ENCODE peak calls at places on chromosomes 7 and 10, in ten cellular contexts. U is uterus, R is transverse colon, C is H1, I is HCT116, K is ovary, G is NB4, L is HepG2, D is testis, Y is breast epithelium. J is an unnamed sample.

GRCh38 chr10:85642421-85643170 is 724.0 kb downstream of the GRID1 start:
- DNase-seq in L (peak; percentile 65), R (peak; percentile 37), U (no peak), G (peak; percentile 71), Y (no peak), D (no peak), I (peak; percentile 82), K (no peak), C (no peak), J (no peak)

GRCh38 chr10:49746626-49747302 is 15.4 kb downstream of the OGDHL start:
- DNase-seq in R (no peak), G (no peak), D (no peak), C (no peak), I (no peak), U (no peak), L (no peak), Y (peak; percentile 12), K (no peak), J (peak; percentile 17)

GRCh38 chr10:4429538-4429937 is 396.5 kb upstream of the AKR1E2 start:
- DNase-seq in K (no peak), L (no peak), U (no peak), R (no peak), Y (no peak), C (no peak), G (no peak), I (no peak), D (no peak), J (no peak)

GRCh38 chr7:66847879-66848810 is 72.9 kb upstream of the TMEM248 start:
- DNase-seq in L (peak; percentile 79), D (no peak), G (peak; percentile 93), K (no peak), I (no peak), R (no peak), U (no peak), C (no peak), Y (no peak), J (no peak)

GRCh38 chr7:69283421-69283820 is 314.9 kb upstream of the AUTS2 start:
- DNase-seq in Y (peak; percentile 30), D (no peak), C (no peak), L (no peak), G (no peak), I (no peak), R (no peak), U (peak; percentile 40), K (no peak), J (no peak)

GRCh38 chr10:43231523-43232078 is 35.3 kb downstream of the RASGEF1A start:
- DNase-seq in K (peak; percentile 2), L (no peak), R (peak; percentile 31), C (peak; percentile 45), G (no peak), Y (no peak), U (peak; percentile 11), I (no peak), D (no peak), J (no peak)

GRCh38 chr7:148116195-148116594 is 474.4 kb upstream of the C7orf33 start:
- DNase-seq in R (no peak), L (no peak), D (no peak), C (no peak), G (no peak), U (no peak), K (no peak), I (no peak), Y (no peak), J (no peak)

GRCh38 chr10:27783660-27784059 is 38.0 kb upstream of the MKX start:
- DNase-seq in L (peak; percentile 23), R (no peak), Y (no peak), G (peak; percentile 54), D (no peak), K (no peak), C (no peak), U (no peak), I (peak; percentile 81), J (no peak)

GRCh38 chr10:82691211-82691610 is 816.2 kb downstream of the NRG3 start:
- DNase-seq in D (peak; percentile 28), G (no peak), Y (no peak), K (no peak), I (no peak), R (no peak), U (no peak), C (no peak), L (no peak), J (no peak)

GRCh38 chr7:102425639-102426267 is 7.6 kb upstream of the ORAI2 start:
- DNase-seq in U (no peak), C (no peak), G (no peak), K (no peak), Y (peak; percentile 42), I (no peak), L (no peak), R (peak; percentile 83), D (no peak), J (peak; percentile 63)

GRCh38 chr7:44390701-44391100 is 65.3 kb upstream of the CAMK2B start:
- DNase-seq in L (no peak), R (no peak), U (no peak), D (no peak), C (no peak), Y (no peak), G (no peak), I (no peak), K (no peak), J (peak; percentile 11)

GRCh38 chr10:124465003-124465776 is 3.6 kb downstream of the LHPP start:
- DNase-seq in G (peak; percentile 43), K (no peak), I (no peak), Y (no peak), C (no peak), R (no peak), U (no peak), L (no peak), D (no peak), J (no peak)

GRCh38 chr7:73885975-73886798 is 25.2 kb downstream of the TMEM270 start:
- DNase-seq in G (peak; percentile 77), D (peak; percentile 80), I (no peak), K (peak; percentile 50), R (peak; percentile 45), U (peak; percentile 83), C (no peak), Y (peak; percentile 70), L (no peak), J (peak; percentile 34)

DNA sequence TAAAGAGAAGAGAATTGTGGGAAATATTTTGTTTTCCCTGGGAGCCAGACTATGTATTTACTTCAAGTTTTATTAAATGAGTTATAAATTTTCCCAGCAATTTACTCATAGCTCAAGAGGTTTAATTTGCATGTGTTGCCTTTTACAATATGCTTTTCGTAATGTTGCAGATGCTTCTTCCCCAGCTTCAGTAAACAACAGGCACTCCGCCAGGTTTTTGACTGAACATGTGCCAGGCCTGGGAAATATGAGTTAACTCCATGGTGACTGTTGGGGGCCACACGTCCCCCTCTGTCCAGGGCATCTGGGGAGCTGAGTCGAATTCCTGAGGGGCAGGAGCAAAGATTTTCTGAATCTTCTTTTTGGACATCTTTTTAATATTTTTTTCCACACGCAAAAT is 545.7 kb downstream of the LRMDA start:
- DNase-seq in K (peak; percentile 55), Y (no peak), U (peak; percentile 31), L (no peak), R (no peak), D (no peak), I (no peak), G (no peak), C (no peak), J (no peak)
- H3K4me3 ChIP-seq in K (no peak overlapping the region), Y (no peak overlapping the region), U (no peak overlapping the region), L (no peak overlapping the region), R (no peak overlapping the region), D (no peak overlapping the region), I (no peak overlapping the region), G (no peak overlapping the region), C (no peak overlapping the region), J (no peak overlapping the region)

GRCh38 chr7:140008755-140009610 is 53.8 kb downstream of the PARP12 start:
- DNase-seq in L (no peak), C (no peak), K (no peak), D (no peak), Y (no peak), G (no peak), R (no peak), U (no peak), I (no peak), J (peak; percentile 83)
- TF ChIP-seq POLR2A in L (no peak), C (no peak), K (no peak), D (no peak), Y (no peak), G (no peak), R (no peak), U (no peak), I (no peak), J (no peak)

GRCh38 chr10:100738055-100738827 is 7.1 kb upstream of the PAX2 start:
- DNase-seq in U (no peak), K (no peak), D (no peak), R (no peak), L (no peak), G (no peak), I (no peak), C (peak; percentile 64), Y (no peak), J (no peak)
- H3K4me3 ChIP-seq in U (no peak overlapping the region), K (no peak overlapping the region), D (peak overlapping the region; percentile 26), R (no peak overlapping the region), L (no peak overlapping the region), G (no peak overlapping the region), I (no peak overlapping the region), C (no peak overlapping the region), Y (peak overlapping the region; percentile 60), J (peak overlapping the region; percentile 47)

DNA sequence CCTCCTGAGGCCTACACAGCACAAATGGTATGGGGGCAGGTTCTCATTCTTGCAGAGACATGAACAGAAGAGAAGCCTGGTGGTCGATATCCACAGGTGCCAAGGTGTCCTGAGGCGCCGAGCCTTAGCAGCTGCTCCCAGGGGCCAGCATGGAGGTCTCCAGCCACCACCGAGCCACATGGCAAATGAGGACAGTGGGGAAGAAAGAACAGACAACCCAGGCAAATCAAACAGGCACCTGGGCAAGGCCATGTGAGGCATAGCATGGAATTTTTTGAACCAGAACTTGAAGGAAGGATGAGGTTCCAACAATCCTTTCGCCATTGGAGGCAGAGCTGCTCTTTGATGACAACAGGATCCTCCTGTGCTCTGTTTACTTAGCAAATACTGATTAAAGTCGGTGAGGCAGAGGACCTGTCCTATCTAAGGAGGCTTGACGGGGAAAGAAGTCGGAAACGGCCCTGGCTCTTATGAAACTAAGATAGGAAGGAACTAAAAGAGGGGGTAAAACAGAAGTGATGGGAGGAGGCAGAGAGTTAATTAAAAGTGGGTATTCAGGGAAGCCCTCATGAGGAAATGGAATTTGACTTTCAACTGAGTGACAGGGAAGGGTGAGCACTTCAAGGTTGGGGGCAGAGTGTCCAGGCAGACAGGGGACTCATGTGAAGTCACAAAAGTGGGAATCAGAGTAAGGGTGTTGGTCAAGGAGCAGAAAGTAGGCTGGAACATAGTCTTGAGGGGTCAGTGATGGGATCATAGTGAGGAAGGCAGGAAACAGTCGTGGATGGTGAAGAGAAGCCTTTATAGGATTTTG is 8.6 kb upstream of the CALML3 start:
- DNase-seq in G (no peak), L (peak; percentile 75), R (no peak), C (no peak), U (no peak), K (no peak), Y (no peak), D (no peak), I (no peak), J (no peak)
- TF ChIP-seq POLR2A in G (no peak), L (no peak), R (no peak), C (no peak), U (no peak), K (no peak), Y (no peak), D (no peak), I (no peak), J (no peak)

GRCh38 chr7:101302641-101303101 is 18.9 kb downstream of the IFT22 start:
- DNase-seq in R (no peak), D (no peak), C (peak; percentile 70), U (no peak), K (no peak), L (no peak), Y (no peak), G (no peak), I (no peak), J (no peak)
- H3K4me3 ChIP-seq in R (no peak overlapping the region), D (peak overlapping the region; percentile 18), C (peak overlapping the region; percentile 48), U (no peak overlapping the region), K (no peak overlapping the region), L (no peak overlapping the region), Y (peak overlapping the region; percentile 44), G (no peak overlapping the region), I (no peak overlapping the region), J (peak overlapping the region; percentile 16)

J was measured in stomach.